ENCODE peak calls at places on chromosomes 2 and 18, in nine cellular contexts. H, W, R, P, N, Q, M, C and I are unnamed samples.

GRCh38 chr2:100178085-100178788 is 35.8 kb upstream of the AFF3 start:
- DNase-seq in H (no peak), W (peak), R (peak), P (peak), N (no peak), Q (no peak), M (peak), C (no peak), I (peak)

GRCh38 chr2:238497610-238498005 is 70.9 kb downstream of the ASB1 start:
- DNase-seq in H (no peak), W (no peak), R (no peak), P (peak), N (no peak), Q (no peak), M (no peak), C (no peak), I (no peak)

GRCh38 chr2:172046080-172046678 is 39.1 kb upstream of the DLX1 start:
- DNase-seq in H (no peak), W (no peak), R (no peak), P (no peak), N (no peak), Q (no peak), M (no peak), C (no peak), I (no peak)

GRCh38 chr2:208358758-208359631 is 47.6 kb upstream of the PTH2R start:
- DNase-seq in H (no peak), W (no peak), R (peak), P (peak), N (no peak), Q (no peak), M (no peak), C (no peak), I (no peak)

GRCh38 chr2:174796319-174796771 is 32.1 kb upstream of the CHRNA1 start:
- DNase-seq in H (no peak), W (no peak), R (no peak), P (peak), N (no peak), Q (no peak), M (no peak), C (no peak), I (no peak)

GRCh38 chr2:42967959-42968674 is 175.7 kb upstream of the HAAO start:
- DNase-seq in H (peak), W (peak), R (peak), P (no peak), N (peak), Q (no peak), M (no peak), C (no peak), I (no peak)

GRCh38 chr2:74198461-74199274 is at the start of gene MTHFD2:
- DNase-seq in H (peak), W (peak), R (peak), P (peak), N (peak), Q (peak), M (peak), C (peak), I (peak)

GRCh38 chr2:190835303-190835930 is 45.2 kb upstream of the GLS start:
- DNase-seq in H (peak), W (no peak), R (peak), P (no peak), N (peak), Q (no peak), M (no peak), C (no peak), I (peak)

GRCh38 chr2:45616663-45617411 is 5.8 kb upstream of the SRBD1 start:
- DNase-seq in H (no peak), W (no peak), R (no peak), P (no peak), N (peak), Q (no peak), M (no peak), C (no peak), I (no peak)

GRCh38 chr2:201466050-201466660 is 14.6 kb downstream of the STRADB start:
- DNase-seq in H (no peak), W (no peak), R (no peak), P (no peak), N (peak), Q (peak), M (no peak), C (no peak), I (no peak)

GRCh38 chr18:79687806-79688205 is 8.2 kb downstream of the CTDP1 start:
- DNase-seq in H (no peak), W (no peak), R (peak), P (no peak), N (peak), Q (no peak), M (no peak), C (no peak), I (no peak)

GRCh38 chr2:180761224-180761623 is 219.2 kb upstream of the UBE2E3 start:
- DNase-seq in H (no peak), W (no peak), R (no peak), P (no peak), N (peak), Q (no peak), M (no peak), C (no peak), I (peak)

GRCh38 chr18:36446059-36446458 is 148.5 kb downstream of the FHOD3 start:
- DNase-seq in H (no peak), W (no peak), R (peak), P (no peak), N (no peak), Q (no peak), M (no peak), C (no peak), I (no peak)

GRCh38 chr18:40407913-40408312 is 1547.1 kb upstream of the PIK3C3 start:
- DNase-seq in H (no peak), W (no peak), R (no peak), P (no peak), N (no peak), Q (no peak), M (no peak), C (no peak), I (no peak)

DNA sequence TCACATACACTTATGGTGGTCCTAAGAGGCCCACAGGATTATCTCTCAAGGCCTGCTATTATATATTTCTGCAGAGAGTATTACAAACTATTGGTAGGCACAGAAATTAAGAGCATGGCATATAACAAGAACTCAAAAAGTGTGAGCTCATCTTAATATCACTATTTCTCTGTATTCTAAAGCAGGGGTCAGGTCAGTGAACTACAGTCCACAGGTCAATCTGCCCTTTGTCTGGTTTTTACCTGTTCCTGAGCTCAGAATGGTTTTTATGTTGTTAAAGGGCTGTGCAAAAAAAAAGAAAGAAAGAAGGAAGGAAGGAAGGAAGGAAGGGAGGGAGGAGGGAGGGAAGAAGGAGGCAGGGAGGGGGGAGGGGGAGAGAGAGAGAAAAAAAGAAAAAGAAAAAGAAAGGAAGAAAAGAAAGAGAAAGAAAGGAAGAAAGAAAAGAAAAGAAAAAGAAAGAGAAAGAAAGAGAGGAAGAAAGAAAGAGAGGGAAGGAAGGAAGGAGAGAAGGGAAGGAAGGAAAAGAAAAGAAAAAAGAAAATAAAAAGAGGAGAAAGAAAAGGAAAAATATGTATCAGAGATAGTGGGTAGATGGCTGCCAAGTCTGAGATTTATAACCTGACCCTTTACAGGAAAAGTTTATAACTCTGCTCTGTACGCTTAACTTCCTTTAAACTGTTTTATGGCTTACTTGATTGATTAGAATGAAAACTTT is 11.1 kb upstream of the SCYGR1 start:
- DNase-seq in H (no peak), W (no peak), R (no peak), P (no peak), N (no peak), Q (no peak), M (no peak), C (no peak), I (no peak)
- TF ChIP-seq CTCF in H (no peak), W (no peak), R (no peak), P (no peak), N (no peak), Q (no peak), M (no peak), C (no peak), I (no peak)

DNA sequence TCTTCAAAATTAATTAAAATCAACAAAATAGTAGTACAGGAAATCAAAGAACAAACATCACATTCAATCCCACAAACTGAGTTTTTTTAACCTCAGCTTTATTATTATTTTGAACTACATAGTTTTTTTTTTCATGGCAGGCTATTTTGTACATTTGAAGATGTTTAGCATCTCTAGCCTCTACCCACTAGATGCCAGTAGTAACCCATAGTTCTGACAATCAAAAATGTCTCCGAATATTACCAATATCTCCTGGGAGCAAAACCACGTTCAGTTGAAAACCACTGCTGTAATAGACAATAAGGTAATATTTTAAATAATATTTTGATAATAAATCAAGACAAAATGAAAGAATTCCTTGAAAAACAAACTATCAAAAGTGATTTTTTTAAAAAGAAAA is 702.6 kb upstream of the LRRTM1 start:
- DNase-seq in H (no peak), W (no peak), R (no peak), P (no peak), N (no peak), Q (no peak), M (no peak), C (no peak), I (no peak)
- TF ChIP-seq CTCF in H (no peak), W (no peak), R (no peak), P (peak), N (no peak), Q (no peak), M (no peak), C (no peak), I (no peak)

DNA sequence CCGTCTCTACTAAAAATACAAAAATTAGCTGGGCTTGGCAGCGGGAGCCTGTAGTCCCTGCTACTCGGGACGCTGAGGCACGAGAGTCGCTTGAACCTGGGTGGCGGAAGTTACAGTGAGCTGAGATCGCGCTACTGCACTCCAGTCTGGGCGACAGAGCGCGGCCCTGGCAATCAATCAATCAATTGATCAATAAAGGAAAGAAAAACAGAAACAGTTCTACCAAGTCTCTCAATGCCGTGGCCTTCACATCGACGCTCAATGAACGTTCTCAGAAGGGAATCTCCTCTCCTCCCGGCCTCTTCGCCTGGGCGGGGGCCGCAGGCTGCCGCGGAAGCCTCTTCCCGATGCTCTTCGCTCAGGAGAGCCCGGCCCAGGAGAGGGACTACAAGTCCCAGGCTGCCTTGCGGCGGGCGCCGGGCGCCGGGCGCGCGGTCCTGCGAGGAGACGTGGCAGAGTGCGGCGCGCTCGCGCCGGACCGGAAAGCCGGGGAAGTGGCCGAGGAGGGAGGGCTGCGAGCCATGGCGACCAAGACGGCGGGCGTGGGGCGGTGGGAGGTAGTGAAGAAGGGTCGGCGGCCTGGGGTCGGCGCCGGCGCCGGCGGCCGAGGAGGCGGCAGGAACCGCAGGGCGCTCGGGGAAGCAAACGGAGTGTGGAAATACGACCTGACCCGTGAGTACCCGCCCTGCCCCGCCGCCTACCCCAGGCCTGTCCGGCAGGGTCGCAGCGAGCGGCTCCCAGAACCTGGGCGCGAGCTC is at the start of gene TMEM214:
- DNase-seq in H (peak), W (peak), R (peak), P (peak), N (peak), Q (peak), M (peak), C (peak), I (peak)
- TF ChIP-seq CTCF in H (no peak), W (peak), R (no peak), P (peak), N (no peak), Q (no peak), M (no peak), C (peak), I (no peak)

GRCh38 chr18:34551824-34552223 is 158.3 kb upstream of the DTNA start:
- DNase-seq in H (no peak), W (no peak), R (no peak), P (no peak), N (no peak), Q (no peak), M (no peak), C (no peak), I (no peak)
- TF ChIP-seq CTCF in H (no peak), W (no peak), R (no peak), P (no peak), N (no peak), Q (no peak), M (no peak), C (no peak), I (no peak)

GRCh38 chr2:10913501-10914271 is 2.0 kb downstream of the KCNF1 start:
- DNase-seq in H (no peak), W (no peak), R (no peak), P (peak), N (no peak), Q (no peak), M (no peak), C (no peak), I (no peak)

GRCh38 chr2:10915731-10916331 is 4.1 kb downstream of the KCNF1 start:
- DNase-seq in H (no peak), W (no peak), R (no peak), P (peak), N (no peak), Q (no peak), M (no peak), C (no peak), I (no peak)

GRCh38 chr2:10912796-10913445 is 1.2 kb downstream of the KCNF1 start:
- DNase-seq in H (no peak), W (no peak), R (no peak), P (no peak), N (no peak), Q (no peak), M (no peak), C (no peak), I (no peak)

GRCh38 chr2:10915236-10915635 is 3.5 kb downstream of the KCNF1 start:
- DNase-seq in H (no peak), W (no peak), R (no peak), P (peak), N (no peak), Q (no peak), M (no peak), C (no peak), I (no peak)

DNA sequence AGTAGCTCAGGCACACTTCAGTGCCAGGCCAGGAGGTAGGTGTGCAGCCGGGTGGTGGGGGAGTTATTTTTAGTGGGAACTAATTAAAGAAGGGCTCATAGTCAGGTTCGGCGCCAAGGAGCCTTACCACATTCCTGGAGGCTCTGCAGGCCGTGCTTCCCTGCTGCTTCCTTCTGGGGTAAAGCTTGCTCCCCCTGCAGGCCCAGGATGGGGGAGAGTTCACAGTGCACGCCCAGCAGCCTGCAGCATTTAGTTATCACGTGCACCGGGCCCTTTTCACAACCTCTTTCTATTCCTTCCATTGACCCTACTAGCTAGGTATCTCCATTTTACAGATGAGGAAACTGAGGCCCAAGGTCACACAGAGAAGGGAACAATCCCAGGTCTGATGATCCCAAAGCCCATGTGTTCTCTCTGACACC is 2.5 kb downstream of the KCNF1 start:
- DNase-seq in H (no peak), W (no peak), R (no peak), P (peak), N (no peak), Q (no peak), M (peak), C (no peak), I (peak)
- TF ChIP-seq CTCF in H (peak), W (no peak), R (peak), P (peak), N (peak), Q (no peak), M (peak), C (no peak), I (no peak)

GRCh38 chr2:215808996-215809395 is 204.4 kb downstream of the MREG start:
- DNase-seq in H (no peak), W (no peak), R (no peak), P (no peak), N (no peak), Q (no peak), M (no peak), C (no peak), I (no peak)
- TF ChIP-seq CTCF in H (peak), W (no peak), R (peak), P (peak), N (peak), Q (no peak), M (no peak), C (no peak), I (no peak)

DNA sequence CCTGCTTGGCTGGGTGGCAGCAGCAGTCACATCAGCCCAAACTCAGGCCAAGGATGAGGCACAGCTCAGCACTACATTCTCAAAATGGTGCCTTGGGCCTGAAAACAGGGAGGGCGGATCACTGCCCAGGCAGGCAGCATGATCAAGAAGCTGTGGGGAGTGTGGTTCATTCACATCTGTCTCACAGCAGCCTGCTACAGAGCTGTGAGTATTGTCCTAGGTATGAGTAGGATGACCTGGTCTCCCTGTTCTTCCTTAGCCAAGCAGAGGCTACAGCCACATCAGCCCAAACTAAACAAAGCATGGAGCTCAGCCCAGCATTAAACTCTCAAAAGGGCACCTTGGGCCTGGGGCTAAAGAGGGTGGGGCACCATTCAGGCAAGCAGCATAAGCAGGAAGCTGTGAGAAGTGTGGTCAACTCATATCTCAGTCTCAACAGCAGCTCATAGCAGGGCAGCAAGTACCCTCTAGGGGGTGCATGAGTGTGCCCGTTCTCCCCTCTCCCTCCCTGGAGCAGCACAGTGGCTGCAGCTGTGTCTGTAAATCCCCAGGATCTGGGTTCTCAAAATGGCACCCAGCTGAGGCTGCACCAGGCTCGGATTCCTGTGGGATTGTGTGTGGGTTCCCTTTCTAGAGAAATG is 139.6 kb downstream of the TRABD2A start:
- DNase-seq in H (no peak), W (no peak), R (peak), P (peak), N (peak), Q (no peak), M (peak), C (no peak), I (peak)
- TF ChIP-seq CTCF in H (peak), W (no peak), R (peak), P (peak), N (peak), Q (no peak), M (peak), C (no peak), I (no peak)